ENCODE peak calls at places on chromosomes 16 and 17, in eight cellular contexts. W is Right ventricle myocardium inferior, Z is anterior cingulate cortex, V is KG1, K is left cardiac atrium, F is HCEC 1CT, X is neural crest cell, Q is cardiac fibroblast. B is an unnamed sample.

GRCh38 chr16:57590654-57591085 is 37.8 kb upstream of the ADGRG1 start:
- DNase-seq in V (no peak), W (no peak), K (no peak), Q (peak; percentile 70), F (peak; percentile 73), Z (no peak), X (no peak), B (no peak)

GRCh38 chr17:54888254-54888653 is 12.4 kb upstream of the TOM1L1 start:
- DNase-seq in Q (no peak), X (no peak), Z (no peak), F (no peak), V (no peak), K (no peak), W (no peak), B (no peak)

GRCh38 chr17:66522591-66523272 is 220.3 kb downstream of the PRKCA start:
- DNase-seq in F (peak; percentile 69), Z (no peak), V (no peak), K (no peak), X (no peak), Q (no peak), W (no peak), B (no peak)

GRCh38 chr17:35129154-35129972 is 7.9 kb downstream of the FNDC8 start:
- DNase-seq in F (peak; percentile 22), W (no peak), Q (peak; percentile 40), V (no peak), X (no peak), K (no peak), Z (no peak), B (no peak)

GRCh38 chr17:29178750-29179231 is 1.4 kb downstream of the MYO18A start:
- DNase-seq in X (no peak), K (no peak), W (no peak), V (no peak), F (no peak), Q (no peak), Z (peak; percentile 54), B (no peak)

GRCh38 chr16:27852681-27853080 is 210.8 kb downstream of the GSG1L start:
- DNase-seq in W (no peak), Q (no peak), V (no peak), F (no peak), X (no peak), Z (no peak), K (no peak), B (no peak)

GRCh38 chr17:81027591-81028505 is 7.1 kb upstream of the BAIAP2 start:
- DNase-seq in Q (no peak), X (no peak), W (no peak), K (no peak), V (no peak), Z (no peak), F (no peak), B (no peak)

GRCh38 chr17:37160940-37161339 is 212.2 kb downstream of the AATF start:
- DNase-seq in Z (no peak), W (no peak), V (no peak), X (no peak), Q (peak; percentile 57), K (no peak), F (peak; percentile 69), B (no peak)

GRCh38 chr17:78355045-78355641 is 4.7 kb downstream of the SOCS3 start:
- DNase-seq in K (no peak), V (no peak), Z (no peak), F (no peak), Q (no peak), W (no peak), X (no peak), B (no peak)

GRCh38 chr17:19928299-19928698 is 49.3 kb downstream of the AKAP10 start:
- DNase-seq in K (no peak), W (no peak), Q (peak; percentile 72), F (peak; percentile 84), V (no peak), Z (no peak), X (no peak), B (no peak)

GRCh38 chr16:78441298-78441697 is 341.8 kb downstream of the WWOX start:
- DNase-seq in V (no peak), F (no peak), Z (no peak), Q (no peak), K (no peak), W (no peak), X (no peak), B (no peak)

GRCh38 chr17:59668816-59669215 is 38.4 kb downstream of the PTRH2 start:
- DNase-seq in Q (peak; percentile 86), F (peak; percentile 97), K (no peak), W (no peak), X (no peak), V (peak; percentile 24), Z (no peak), B (no peak)

GRCh38 chr16:16025214-16025968 is 76.0 kb downstream of the ABCC1 start:
- DNase-seq in X (no peak), F (peak; percentile 60), W (no peak), V (no peak), Z (no peak), Q (peak; percentile 74), K (peak; percentile 34), B (no peak)

GRCh38 chr17:78409191-78409621 is 30.8 kb downstream of the PGS1 start:
- DNase-seq in F (no peak), X (no peak), W (no peak), Z (no peak), K (no peak), Q (no peak), V (no peak), B (peak; percentile 86)

GRCh38 chr17:2170023-2170422 is 115.1 kb downstream of the HIC1 start:
- DNase-seq in Z (no peak), X (no peak), K (no peak), F (no peak), W (no peak), Q (no peak), V (no peak), B (no peak)

GRCh38 chr17:43334744-43335400 is 63.9 kb upstream of the ARL4D start:
- DNase-seq in F (no peak), Q (no peak), Z (no peak), X (no peak), V (no peak), K (no peak), W (no peak), B (no peak)

GRCh38 chr16:13343981-13344380 is 442.6 kb downstream of the SHISA9 start:
- DNase-seq in V (no peak), Z (no peak), K (no peak), Q (no peak), W (no peak), F (no peak), X (no peak), B (no peak)

GRCh38 chr17:76207670-76208069 is 32.6 kb downstream of the RNF157 start:
- DNase-seq in X (no peak), V (no peak), W (no peak), F (no peak), K (no peak), Z (no peak), Q (no peak), B (no peak)

GRCh38 chr16:9610727-9611126 is 519.3 kb downstream of the HAPSTR1 start:
- DNase-seq in W (no peak), F (no peak), X (no peak), K (no peak), V (no peak), Z (no peak), Q (no peak), B (no peak)

GRCh38 chr17:18045691-18046090 is 6.5 kb downstream of the GID4 start:
- DNase-seq in W (no peak), K (no peak), F (no peak), Z (no peak), V (no peak), Q (no peak), X (no peak), B (no peak)

GRCh38 chr16:79355600-79356358 is 244.8 kb downstream of the MAF start:
- DNase-seq in X (no peak), Q (no peak), V (no peak), F (no peak), W (no peak), Z (no peak), K (no peak), B (no peak)

GRCh38 chr17:45951941-45952340 is 47.1 kb upstream of the STH start:
- DNase-seq in Q (no peak), V (no peak), W (no peak), K (no peak), F (no peak), X (no peak), Z (no peak), B (no peak)

GRCh38 chr17:61454095-61454931 is 2.1 kb downstream of the TBX4 start:
- DNase-seq in W (no peak), X (no peak), F (no peak), V (no peak), Z (no peak), Q (no peak), K (no peak), B (no peak)

GRCh38 chr17:75131278-75132017 is at the start of gene NT5C:
- DNase-seq in V (peak; percentile 80), F (peak; percentile 75), Q (peak; percentile 84), K (peak; percentile 87), W (peak; percentile 93), X (peak; percentile 75), Z (peak; percentile 55), B (peak; percentile 75)

GRCh38 chr17:73192219-73192893 is 499 bp upstream of the COG1 start:
- DNase-seq in F (peak; percentile 75), W (peak; percentile 83), K (peak; percentile 70), Z (peak; percentile 57), X (peak; percentile 61), V (peak; percentile 73), Q (peak; percentile 54), B (peak; percentile 84)

GRCh38 chr16:138049-138417 is 440 bp downstream of the NPRL3 start:
- DNase-seq in Z (no peak), V (no peak), X (peak; percentile 43), F (no peak), W (no peak), Q (peak; percentile 15), K (no peak), B (no peak)

GRCh38 chr17:20203761-20204263 is 194.7 kb downstream of the SPECC1 start:
- DNase-seq in K (no peak), Z (no peak), X (no peak), W (no peak), Q (no peak), V (no peak), F (no peak), B (no peak)

GRCh38 chr16:23862556-23862955 is 26.8 kb downstream of the PRKCB start:
- DNase-seq in V (no peak), F (no peak), W (no peak), Q (no peak), Z (no peak), X (no peak), K (no peak), B (no peak)

GRCh38 chr16:58464047-58464915 is 35.7 kb upstream of the NDRG4 start:
- DNase-seq in K (peak; percentile 49), W (no peak), V (no peak), X (no peak), Q (no peak), Z (no peak), F (no peak), B (no peak)

GRCh38 chr17:59423137-59423703 is 91.8 kb downstream of the YPEL2 start:
- DNase-seq in F (peak; percentile 81), Q (peak; percentile 86), W (no peak), K (peak; percentile 57), V (no peak), X (no peak), Z (no peak), B (no peak)

B was measured in NCI-H1436.